ENCODE peak calls at places on chromosomes 2 and 18, in seven cellular contexts. Y is EL; L is activated naive CD4-positive, alpha-beta T cell; N is HAP-1; C is stimulated activated CD4-positive, alpha-beta T cell treated with anti-CD3 and anti-CD28 coated beads, Interleukin-4, amount 100 ng/mL, for 1 hour; W is NCI-H2029; J is AG08396. G is an unnamed sample.

GRCh38 chr2:62406573-62407043 is 99.4 kb downstream of the TMEM17 start:
- DNase-seq in Y (no peak), L (no peak), N (no peak), C (no peak), W (no peak), J (no peak), G (no peak)

GRCh38 chr18:77016936-77017335 is 115.6 kb downstream of the MBP start:
- DNase-seq in Y (no peak), L (no peak), N (peak), C (no peak), W (no peak), J (no peak), G (no peak)

GRCh38 chr2:169662744-169663143 is 31.5 kb downstream of the CFAP210 start:
- DNase-seq in Y (no peak), L (no peak), N (no peak), C (no peak), W (no peak), J (no peak), G (no peak)

GRCh38 chr2:72112421-72112820 is 35.2 kb downstream of the CYP26B1 start:
- DNase-seq in Y (peak), L (no peak), N (no peak), C (no peak), W (no peak), J (no peak), G (no peak)

GRCh38 chr2:6927186-6927585 is 10.0 kb downstream of the RNF144A start:
- DNase-seq in Y (no peak), L (no peak), N (no peak), C (no peak), W (no peak), J (no peak), G (no peak)

GRCh38 chr2:132662742-132663141 is 7.3 kb downstream of the LYPD1 start:
- DNase-seq in Y (peak), L (no peak), N (no peak), C (no peak), W (no peak), J (no peak), G (no peak)

GRCh38 chr2:84874381-84875212 is 6.3 kb downstream of the TRABD2A start:
- DNase-seq in Y (peak), L (no peak), N (no peak), C (no peak), W (no peak), J (no peak), G (no peak)

GRCh38 chr2:7083580-7084509 is 166.6 kb downstream of the RNF144A start:
- DNase-seq in Y (peak), L (no peak), N (peak), C (no peak), W (no peak), J (peak), G (no peak)

GRCh38 chr2:61647044-61647443 is 108.9 kb upstream of the XPO1 start:
- DNase-seq in Y (no peak), L (no peak), N (no peak), C (no peak), W (no peak), J (no peak), G (no peak)

GRCh38 chr2:214328941-214329340 is 81.9 kb upstream of the VWC2L start:
- DNase-seq in Y (no peak), L (no peak), N (no peak), C (no peak), W (no peak), J (no peak), G (no peak)

GRCh38 chr2:42168459-42169099 is 574 bp upstream of the EML4 start:
- DNase-seq in Y (no peak), L (no peak), N (no peak), C (no peak), W (no peak), J (no peak), G (no peak)

GRCh38 chr18:45324489-45325111 is 290.7 kb upstream of the SLC14A2 start:
- DNase-seq in Y (no peak), L (no peak), N (peak), C (no peak), W (peak), J (peak), G (no peak)

GRCh38 chr2:96404446-96405373 is 69.1 kb downstream of the NCAPH start:
- DNase-seq in Y (no peak), L (no peak), N (no peak), C (no peak), W (peak), J (no peak), G (no peak)

GRCh38 chr2:765369-765768 is 88.2 kb upstream of the TMEM18 start:
- DNase-seq in Y (no peak), L (no peak), N (no peak), C (no peak), W (no peak), J (no peak), G (no peak)

GRCh38 chr2:189048189-189048588 is 74.0 kb downstream of the COL3A1 start:
- DNase-seq in Y (no peak), L (no peak), N (no peak), C (no peak), W (no peak), J (no peak), G (no peak)

GRCh38 chr2:134432438-134432883 is 178.6 kb downstream of the MGAT5 start:
- DNase-seq in Y (no peak), L (no peak), N (no peak), C (no peak), W (no peak), J (no peak), G (no peak)

GRCh38 chr18:30139631-30140287 is 902.8 kb downstream of the DSC3 start:
- DNase-seq in Y (no peak), L (no peak), N (no peak), C (no peak), W (no peak), J (no peak), G (no peak)

GRCh38 chr2:32227492-32227891 is 37.2 kb downstream of the NLRC4 start:
- DNase-seq in Y (no peak), L (no peak), N (no peak), C (no peak), W (no peak), J (no peak), G (no peak)

GRCh38 chr2:85712849-85713612 is 18.9 kb downstream of the GNLY start:
- DNase-seq in Y (peak), L (no peak), N (no peak), C (no peak), W (peak), J (peak), G (no peak)

GRCh38 chr18:5488844-5489243 is 55.0 kb downstream of the EPB41L3 start:
- DNase-seq in Y (no peak), L (no peak), N (no peak), C (no peak), W (no peak), J (no peak), G (no peak)

GRCh38 chr18:23994361-23994902 is 20.1 kb upstream of the TTC39C start:
- DNase-seq in Y (peak), L (no peak), N (peak), C (no peak), W (peak), J (peak), G (peak)

GRCh38 chr18:13268035-13268700 is 49.6 kb downstream of the LDLRAD4 start:
- DNase-seq in Y (peak), L (no peak), N (peak), C (no peak), W (no peak), J (no peak), G (no peak)

GRCh38 chr18:78607784-78608183 is 371.8 kb upstream of the SALL3 start:
- DNase-seq in Y (no peak), L (no peak), N (no peak), C (no peak), W (no peak), J (no peak), G (no peak)

GRCh38 chr2:240557808-240558207 is at the start of gene ANKMY1:
- DNase-seq in Y (peak), L (no peak), N (no peak), C (peak), W (peak), J (peak), G (peak)

GRCh38 chr2:196853301-196854087 is 44.3 kb upstream of the C2orf66 start:
- DNase-seq in Y (no peak), L (no peak), N (no peak), C (no peak), W (no peak), J (no peak), G (no peak)

GRCh38 chr2:23492337-23492675 is 107.3 kb downstream of the KLHL29 start:
- DNase-seq in Y (no peak), L (no peak), N (no peak), C (no peak), W (no peak), J (no peak), G (no peak)

GRCh38 chr2:46849080-46849715 is 66.4 kb downstream of the MCFD2 start:
- DNase-seq in Y (no peak), L (no peak), N (no peak), C (no peak), W (no peak), J (no peak), G (no peak)

GRCh38 chr2:45709137-45709536 is 57.7 kb downstream of the PRKCE start:
- DNase-seq in Y (no peak), L (no peak), N (no peak), C (no peak), W (no peak), J (no peak), G (no peak)

GRCh38 chr18:64806232-64806631 is 657.3 kb upstream of the LINC00305 start:
- DNase-seq in Y (no peak), L (no peak), N (no peak), C (no peak), W (no peak), J (no peak), G (no peak)

GRCh38 chr2:17646096-17646554 is 105.6 kb downstream of the VSNL1 start:
- DNase-seq in Y (peak), L (no peak), N (peak), C (peak), W (peak), J (peak), G (peak)

GRCh38 chr2:231041061-231041689 is 3.9 kb downstream of the C2orf72 start:
- DNase-seq in Y (no peak), L (no peak), N (no peak), C (no peak), W (no peak), J (peak), G (no peak)

GRCh38 chr2:201775326-201775725 is 5.4 kb downstream of the ALS2 start:
- DNase-seq in Y (no peak), L (no peak), N (no peak), C (no peak), W (no peak), J (no peak), G (no peak)

GRCh38 chr2:38274286-38275276 is 102.5 kb downstream of the ATL2 start:
- DNase-seq in Y (peak), L (no peak), N (peak), C (no peak), W (peak), J (peak), G (peak)

GRCh38 chr2:202161106-202161836 is 77.1 kb downstream of the SUMO1 start:
- DNase-seq in Y (no peak), L (no peak), N (no peak), C (no peak), W (no peak), J (no peak), G (no peak)

GRCh38 chr2:76019130-76019529 is 308.4 kb upstream of the GCFC2 start:
- DNase-seq in Y (no peak), L (no peak), N (no peak), C (no peak), W (no peak), J (no peak), G (no peak)

GRCh38 chr2:136025057-136025973 is 39.9 kb upstream of the DARS1 start:
- DNase-seq in Y (no peak), L (peak), N (no peak), C (peak), W (peak), J (peak), G (no peak)

GRCh38 chr2:70901235-70902066 is 34.2 kb upstream of the ATP6V1B1 start:
- DNase-seq in Y (peak), L (no peak), N (peak), C (no peak), W (peak), J (peak), G (no peak)

GRCh38 chr2:18891598-18892345 is 302.4 kb upstream of the NT5C1B start:
- DNase-seq in Y (no peak), L (no peak), N (no peak), C (no peak), W (no peak), J (peak), G (no peak)

GRCh38 chr2:197072533-197072932 is 146.0 kb upstream of the PGAP1 start:
- DNase-seq in Y (no peak), L (no peak), N (no peak), C (no peak), W (no peak), J (no peak), G (no peak)

G was measured in NCI-H1048.